ENCODE peak calls at places on chromosomes 4 and X, in nine cellular contexts. Y is transverse colon, P is cardiac muscle cell, Z is ovary, F is fibroblast of lung, X is lung, H is heart left ventricle, O is RWPE2, M is mucosa of descending colon. A is an unnamed sample.

GRCh38 chr4:70632028-70632427 is 3.5 kb downstream of the ENAM start:
- DNase-seq in Y (no peak), P (no peak), Z (no peak), F (peak; percentile 39), X (no peak), H (no peak), O (no peak), M (no peak), A (no peak)

GRCh38 chr4:17494258-17494657 is 17.6 kb downstream of the QDPR start:
- DNase-seq in Y (no peak), P (no peak), Z (no peak), F (peak; percentile 74), X (no peak), H (no peak), O (no peak), M (no peak), A (no peak)

GRCh38 chr4:6464842-6465588 is 7.4 kb downstream of the PPP2R2C start:
- DNase-seq in Y (peak; percentile 0), P (no peak), Z (peak; percentile 3), F (no peak), X (no peak), H (no peak), O (no peak), M (no peak), A (no peak)

GRCh38 chr4:24736066-24736465 is 59.3 kb upstream of the SOD3 start:
- DNase-seq in Y (peak; percentile 17), P (no peak), Z (no peak), F (peak; percentile 10), X (no peak), H (no peak), O (no peak), M (no peak), A (no peak)

GRCh38 chr4:118849867-118850812 is 14.2 kb upstream of the SEC24D start:
- DNase-seq in Y (peak; percentile 11), P (no peak), Z (no peak), F (peak; percentile 42), X (no peak), H (no peak), O (no peak), M (no peak), A (no peak)

GRCh38 chr4:182143822-182144620 is 99.2 kb upstream of the TENM3 start:
- DNase-seq in Y (peak; percentile 12), P (peak; percentile 49), Z (peak; percentile 34), F (peak; percentile 82), X (no peak), H (no peak), O (peak; percentile 66), M (no peak), A (no peak)

GRCh38 chr4:26424143-26424542 is 66.1 kb downstream of the CCKAR start:
- DNase-seq in Y (no peak), P (no peak), Z (no peak), F (no peak), X (no peak), H (no peak), O (no peak), M (no peak), A (no peak)

GRCh38 chr4:169275180-169275579 is 4.4 kb upstream of the SH3RF1 start:
- DNase-seq in Y (no peak), P (no peak), Z (peak; percentile 30), F (no peak), X (no peak), H (no peak), O (no peak), M (no peak), A (no peak)

GRCh38 chr4:145888393-145888792 is 50.2 kb downstream of the ZNF827 start:
- DNase-seq in Y (no peak), P (no peak), Z (no peak), F (no peak), X (no peak), H (no peak), O (no peak), M (no peak), A (no peak)

GRCh38 chrX:136525738-136526606 is 6.0 kb upstream of the VGLL1 start:
- DNase-seq in Y (peak; percentile 74), P (no peak), Z (peak; percentile 88), F (peak; percentile 93), X (peak; percentile 40), H (peak; percentile 68), O (no peak), M (no peak), A (peak; percentile 49)

GRCh38 chr4:67680568-67681222 is 20.3 kb downstream of the UBA6 start:
- DNase-seq in Y (no peak), P (no peak), Z (no peak), F (no peak), X (no peak), H (no peak), O (no peak), M (no peak), A (no peak)

GRCh38 chr4:120977435-120977997 is 55.0 kb upstream of the PRDM5 start:
- DNase-seq in Y (peak; percentile 9), P (no peak), Z (no peak), F (peak; percentile 74), X (no peak), H (no peak), O (no peak), M (no peak), A (no peak)

GRCh38 chr4:173001571-173001970 is 167.0 kb upstream of the GALNT7 start:
- DNase-seq in Y (no peak), P (no peak), Z (no peak), F (peak; percentile 81), X (no peak), H (no peak), O (no peak), M (no peak), A (no peak)

GRCh38 chr4:184824776-184825393 is 883 bp downstream of the ACSL1 start:
- DNase-seq in Y (no peak), P (no peak), Z (no peak), F (no peak), X (no peak), H (no peak), O (no peak), M (no peak), A (no peak)

GRCh38 chrX:38816158-38816557 is 14.9 kb downstream of the MID1IP1 start:
- DNase-seq in Y (no peak), P (no peak), Z (no peak), F (no peak), X (no peak), H (no peak), O (no peak), M (no peak), A (no peak)

GRCh38 chr4:184343400-184344177 is 125.9 kb upstream of the ENPP6 start:
- DNase-seq in Y (peak; percentile 80), P (peak; percentile 85), Z (peak; percentile 65), F (peak; percentile 78), X (peak; percentile 78), H (peak; percentile 75), O (no peak), M (peak; percentile 79), A (peak; percentile 84)

GRCh38 chr4:123350191-123350544 is 46.4 kb upstream of the SPRY1 start:
- DNase-seq in Y (peak; percentile 36), P (peak; percentile 46), Z (no peak), F (no peak), X (no peak), H (no peak), O (no peak), M (no peak), A (no peak)

GRCh38 chrX:29746326-29746725 is 469.0 kb upstream of the MAGEB2 start:
- DNase-seq in Y (no peak), P (no peak), Z (no peak), F (peak; percentile 11), X (no peak), H (no peak), O (no peak), M (no peak), A (no peak)

GRCh38 chr4:82786794-82787193 is 11.8 kb downstream of the SCD5 start:
- DNase-seq in Y (no peak), P (no peak), Z (no peak), F (no peak), X (no peak), H (no peak), O (no peak), M (no peak), A (no peak)
- H3K4me1 ChIP-seq in Y (peaks cover 9% of the 10 kb centered on the region), P (no peaks in the 10 kb centered on the region), Z (peaks cover 17% of the 10 kb centered on the region), F (peaks cover 8% of the 10 kb centered on the region), X (no peaks in the 10 kb centered on the region), H (peaks cover 40% of the 10 kb centered on the region), O (peaks cover 17% of the 10 kb centered on the region), M (no peaks in the 10 kb centered on the region), A (peaks cover 35% of the 10 kb centered on the region)

GRCh38 chrX:20477219-20477618 is 210.5 kb upstream of the RPS6KA3 start:
- DNase-seq in Y (no peak), P (no peak), Z (no peak), F (no peak), X (no peak), H (no peak), O (no peak), M (no peak), A (no peak)
- TF ChIP-seq CTCF in Y (no peak), P (no peak), Z (no peak), F (no peak), X (no peak), H (no peak), O (no peak), M (no peak), A (no peak)

GRCh38 chr4:147755567-147756295 is 23.8 kb downstream of the ARHGAP10 start:
- DNase-seq in Y (no peak), P (no peak), Z (peak; percentile 43), F (peak; percentile 84), X (no peak), H (no peak), O (no peak), M (no peak), A (no peak)

GRCh38 chr4:147756417-147756816 is 24.5 kb downstream of the ARHGAP10 start:
- DNase-seq in Y (no peak), P (no peak), Z (no peak), F (no peak), X (no peak), H (no peak), O (no peak), M (no peak), A (no peak)

GRCh38 chr4:147761218-147761883 is 29.5 kb downstream of the ARHGAP10 start:
- DNase-seq in Y (no peak), P (no peak), Z (no peak), F (no peak), X (no peak), H (no peak), O (no peak), M (no peak), A (no peak)

GRCh38 chr4:147760695-147761094 is 28.8 kb downstream of the ARHGAP10 start:
- DNase-seq in Y (peak; percentile 28), P (no peak), Z (no peak), F (no peak), X (no peak), H (no peak), O (no peak), M (no peak), A (peak; percentile 40)

GRCh38 chr4:147760176-147760575 is 28.3 kb downstream of the ARHGAP10 start:
- DNase-seq in Y (no peak), P (no peak), Z (no peak), F (no peak), X (no peak), H (no peak), O (no peak), M (no peak), A (no peak)
- H3K4me1 ChIP-seq in Y (peaks cover 19% of the 10 kb centered on the region), P (no peaks in the 10 kb centered on the region), Z (peaks cover 22% of the 10 kb centered on the region), F (peaks cover 7% of the 10 kb centered on the region), X (peaks cover 14% of the 10 kb centered on the region), H (peaks cover 49% of the 10 kb centered on the region), O (peaks cover 14% of the 10 kb centered on the region), M (no peaks in the 10 kb centered on the region), A (peaks cover 46% of the 10 kb centered on the region)

DNA sequence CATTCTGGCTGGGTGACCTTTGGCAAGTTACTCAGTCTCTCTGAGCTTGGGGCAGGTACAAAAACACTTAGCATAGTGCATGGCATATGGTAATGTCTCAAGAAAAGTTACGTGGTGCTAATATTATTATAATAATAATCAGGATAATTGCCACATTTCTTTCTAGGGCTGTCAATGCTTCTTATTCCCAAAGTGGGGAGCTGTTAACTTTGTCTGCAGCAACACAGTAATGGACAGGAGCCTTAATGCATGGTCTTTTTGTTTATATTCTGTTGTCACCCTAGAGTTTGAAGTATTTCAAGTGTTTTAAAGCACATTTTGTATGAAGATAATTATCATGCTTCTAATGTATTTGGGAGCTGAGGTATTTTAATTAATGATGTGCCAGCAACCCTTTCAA is 121.8 kb downstream of the FHIP1A start:
- DNase-seq in Y (no peak), P (peak; percentile 12), Z (no peak), F (no peak), X (no peak), H (no peak), O (no peak), M (no peak), A (no peak)
- TF ChIP-seq CTCF in Y (peak; percentile 15), P (peak; percentile 50), Z (no peak), F (no peak), X (no peak), H (no peak), O (peak; percentile 8), M (no peak), A (peak; percentile 14)

A was measured in heart right ventricle.